ENCODE peak calls at places on chromosomes 4 and X, in six cellular contexts. F is left lung, A is HFFc6, G is tibial artery, Z is GM12864, W is psoas muscle. U is an unnamed sample.

GRCh38 chrX:107324493-107325310 is 118.3 kb downstream of the DNAAF6 start:
- DNase-seq in F (peak), A (no peak), G (no peak), Z (no peak), W (peak), U (no peak)

GRCh38 chr4:102449751-102450352 is 51.3 kb upstream of the NFKB1 start:
- DNase-seq in F (no peak), A (peak), G (no peak), Z (peak), W (no peak), U (peak)

GRCh38 chr4:180675368-180675675 is 1567.9 kb upstream of the TENM3 start:
- DNase-seq in F (no peak), A (no peak), G (no peak), Z (no peak), W (no peak), U (no peak)

GRCh38 chr4:70913947-70914445 is 11.8 kb downstream of the MOB1B start:
- DNase-seq in F (no peak), A (peak), G (no peak), Z (no peak), W (no peak), U (no peak)

GRCh38 chrX:23341452-23341851 is 6.8 kb downstream of the PTCHD1 start:
- DNase-seq in F (no peak), A (no peak), G (no peak), Z (no peak), W (no peak), U (no peak)

GRCh38 chr4:159250751-159251325 is 148.0 kb downstream of the RAPGEF2 start:
- DNase-seq in F (no peak), A (no peak), G (peak), Z (no peak), W (no peak), U (no peak)

GRCh38 chrX:68490644-68491043 is 8.2 kb upstream of the YIPF6 start:
- DNase-seq in F (no peak), A (peak), G (no peak), Z (no peak), W (no peak), U (no peak)

GRCh38 chrX:39984191-39984956 is 113.4 kb downstream of the BCOR start:
- DNase-seq in F (no peak), A (no peak), G (no peak), Z (no peak), W (no peak), U (no peak)

GRCh38 chr4:101337688-101338087 is 9.6 kb downstream of the PPP3CA start:
- DNase-seq in F (no peak), A (peak), G (no peak), Z (no peak), W (no peak), U (no peak)

GRCh38 chr4:158946825-158947224 is 156.1 kb upstream of the RAPGEF2 start:
- DNase-seq in F (no peak), A (no peak), G (no peak), Z (no peak), W (no peak), U (no peak)

GRCh38 chr4:4474496-4474895 is 67.4 kb downstream of the STX18 start:
- DNase-seq in F (no peak), A (no peak), G (no peak), Z (no peak), W (no peak), U (no peak)

GRCh38 chr4:127140306-127140705 is 492.5 kb upstream of the INTU start:
- DNase-seq in F (no peak), A (peak), G (no peak), Z (no peak), W (no peak), U (no peak)

GRCh38 chrX:41602946-41603345 is 85.8 kb upstream of the GPR34 start:
- DNase-seq in F (no peak), A (no peak), G (no peak), Z (no peak), W (no peak), U (no peak)

GRCh38 chr4:151169223-151169622 is 69.8 kb downstream of the RPS3A start:
- DNase-seq in F (peak), A (peak), G (peak), Z (no peak), W (peak), U (no peak)

GRCh38 chr4:3744901-3745300 is 21.3 kb upstream of the ADRA2C start:
- DNase-seq in F (no peak), A (no peak), G (no peak), Z (no peak), W (no peak), U (no peak)

GRCh38 chrX:151981129-151981528 is 6.7 kb upstream of the GABRE start:
- DNase-seq in F (no peak), A (peak), G (no peak), Z (no peak), W (no peak), U (no peak)

GRCh38 chrX:129565046-129565649 is 25.1 kb downstream of the OCRL start:
- DNase-seq in F (no peak), A (no peak), G (no peak), Z (no peak), W (no peak), U (no peak)

DNA sequence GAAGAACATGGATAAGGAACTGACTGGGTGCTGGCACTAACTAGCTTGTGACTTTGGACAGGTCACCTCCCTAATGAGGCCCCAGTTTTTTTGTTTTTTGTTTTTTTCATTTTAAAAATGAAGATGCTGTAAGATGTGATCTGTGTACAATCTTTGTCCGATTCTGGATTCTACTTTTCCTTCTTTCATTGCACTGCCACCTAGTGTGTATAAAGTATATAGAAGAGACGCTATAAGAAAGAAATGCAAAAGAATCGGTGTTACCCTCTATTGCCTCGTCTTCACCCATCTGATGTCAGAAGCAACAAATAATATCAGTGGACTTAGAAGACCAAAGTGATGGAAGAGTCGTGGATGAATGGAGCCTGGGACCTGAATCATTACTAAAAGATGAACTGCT is 58.6 kb upstream of the P2RY10 start:
- DNase-seq in F (no peak), A (peak), G (no peak), Z (no peak), W (no peak), U (peak)
- TF ChIP-seq CTCF in F (peak), A (peak), G (peak), Z (peak), W (peak), U (no peak)

GRCh38 chr4:146243141-146243882 is 29.0 kb downstream of the REELD1 start:
- DNase-seq in F (no peak), A (peak), G (no peak), Z (peak), W (no peak), U (peak)
- TF ChIP-seq CTCF in F (no peak), A (peak), G (peak), Z (peak), W (peak), U (peak)

DNA sequence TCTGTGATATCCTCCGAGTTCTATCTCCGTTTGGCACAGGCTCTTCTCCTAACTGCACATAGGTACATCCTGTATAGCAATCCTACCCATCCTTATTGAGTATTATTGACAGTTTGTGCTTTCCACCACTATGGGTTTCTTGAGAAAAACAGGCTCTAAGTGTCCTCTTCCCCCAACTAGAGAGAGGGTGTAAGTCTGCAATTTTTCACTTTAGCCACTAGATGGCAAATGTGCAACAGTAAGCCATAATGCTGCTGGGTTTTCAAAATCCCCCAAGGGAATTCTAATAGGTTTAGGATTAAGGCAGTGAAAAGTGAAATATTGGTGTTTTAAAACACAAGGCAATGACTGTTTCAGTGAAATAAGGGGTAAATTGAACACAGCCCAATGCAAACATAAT is 239.1 kb upstream of the HTR2C start:
- DNase-seq in F (no peak), A (peak), G (no peak), Z (no peak), W (no peak), U (peak)
- TF ChIP-seq CTCF in F (peak), A (peak), G (peak), Z (peak), W (peak), U (peak)

GRCh38 chr4:149645790-149646189 is 169.9 kb downstream of the IQCM start:
- DNase-seq in F (no peak), A (no peak), G (no peak), Z (no peak), W (no peak), U (no peak)
- TF ChIP-seq CTCF in F (no peak), A (no peak), G (no peak), Z (no peak), W (no peak), U (no peak)

GRCh38 chr4:31020363-31020762 is 300.2 kb downstream of the PCDH7 start:
- DNase-seq in F (no peak), A (no peak), G (no peak), Z (no peak), W (no peak), U (no peak)

GRCh38 chr4:31021008-31021407 is 300.8 kb downstream of the PCDH7 start:
- DNase-seq in F (no peak), A (no peak), G (no peak), Z (no peak), W (no peak), U (no peak)

GRCh38 chr4:31015123-31015522 is 295.0 kb downstream of the PCDH7 start:
- DNase-seq in F (no peak), A (no peak), G (no peak), Z (no peak), W (no peak), U (no peak)

DNA sequence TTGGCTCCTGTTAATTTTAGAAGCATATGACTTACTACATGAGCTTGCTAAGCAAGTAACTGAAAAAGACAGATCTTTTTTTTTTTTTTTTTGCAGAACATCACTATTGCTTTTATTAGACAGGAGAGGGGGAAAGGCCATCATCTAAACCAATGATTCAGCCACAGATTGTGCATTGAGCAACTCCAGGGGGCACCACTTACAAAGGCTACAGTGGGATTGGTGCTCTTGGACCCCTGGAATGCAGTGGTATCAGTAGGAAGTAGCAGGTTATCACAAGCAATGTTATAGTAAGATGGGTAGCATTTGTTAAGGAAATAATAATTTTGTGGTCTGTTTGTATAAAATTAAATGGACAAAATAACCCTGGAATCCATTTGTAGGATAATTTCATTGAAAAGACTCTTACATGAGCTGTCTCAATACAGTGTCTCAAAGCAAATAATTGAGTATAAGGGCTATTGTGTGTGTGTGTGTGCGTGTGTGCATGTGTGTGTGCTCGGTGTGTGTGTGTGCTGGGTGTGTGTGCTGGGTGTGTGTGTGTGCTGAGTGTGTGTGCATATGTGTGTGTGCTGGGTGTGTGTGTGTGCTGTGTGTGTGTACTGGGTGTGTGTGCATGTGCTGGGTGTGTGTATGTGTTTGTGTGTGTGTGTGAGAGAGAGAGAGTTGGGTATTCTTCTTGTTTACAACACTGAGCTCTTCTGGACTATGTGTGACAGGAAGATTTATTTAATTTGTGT is 296.3 kb downstream of the PCDH7 start:
- DNase-seq in F (no peak), A (no peak), G (no peak), Z (no peak), W (no peak), U (no peak)
- TF ChIP-seq CTCF in F (no peak), A (no peak), G (no peak), Z (no peak), W (no peak), U (no peak)

GRCh38 chr4:53693408-53693807 is 102.1 kb upstream of the LNX1 start:
- DNase-seq in F (no peak), A (no peak), G (no peak), Z (no peak), W (no peak), U (no peak)
- TF ChIP-seq CTCF in F (no peak), A (no peak), G (no peak), Z (no peak), W (no peak), U (no peak)

GRCh38 chr4:73315091-73315490 is 56.5 kb upstream of the ANKRD17 start:
- DNase-seq in F (no peak), A (peak), G (no peak), Z (no peak), W (no peak), U (no peak)

GRCh38 chr4:73309211-73309610 is 50.6 kb upstream of the ANKRD17 start:
- DNase-seq in F (no peak), A (peak), G (no peak), Z (no peak), W (no peak), U (no peak)

GRCh38 chr4:73312967-73313366 is 54.4 kb upstream of the ANKRD17 start:
- DNase-seq in F (no peak), A (no peak), G (no peak), Z (no peak), W (no peak), U (no peak)

GRCh38 chr4:73308286-73308685 is 49.7 kb upstream of the ANKRD17 start:
- DNase-seq in F (no peak), A (peak), G (no peak), Z (no peak), W (no peak), U (peak)

DNA sequence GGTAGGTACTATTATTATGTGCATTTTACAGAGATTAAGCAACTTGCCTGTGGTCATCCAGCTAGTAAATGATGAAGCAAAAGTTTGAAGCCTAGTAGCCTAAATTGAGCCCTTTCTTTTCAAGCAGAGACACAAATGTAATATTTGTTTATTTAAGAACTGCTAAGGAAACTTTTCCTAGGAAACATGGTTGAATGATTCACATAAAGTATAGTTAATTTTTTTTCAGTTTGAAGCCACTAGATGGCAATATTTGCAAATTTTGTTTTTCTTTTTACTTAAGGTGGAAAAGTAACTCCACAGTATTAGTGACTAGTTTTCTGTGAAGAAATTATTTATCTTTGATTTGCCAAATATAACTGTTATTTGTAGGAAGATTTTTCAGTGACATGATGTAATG is 52.8 kb upstream of the ANKRD17 start:
- DNase-seq in F (no peak), A (peak), G (no peak), Z (no peak), W (no peak), U (peak)
- TF ChIP-seq CTCF in F (peak), A (peak), G (peak), Z (no peak), W (peak), U (no peak)